ENCODE peak calls at places on chromosomes 5 and 9, in six cellular contexts. One of them, this sample, is unnamed. For H3K27me3, the result is how much of the 10 kb centered on the place peaks cover.

GRCh38 chr5:52999357-52999949 is 10.3 kb downstream of the ITGA2 start:
- DNase-seq in fibroblast of lung: no peak
- DNase-seq in MM.1S: no peak
- DNase-seq in left ventricle myocardium inferior: no peak
- DNase-seq in adrenal gland: no peak
- DNase-seq in heart right ventricle: no peak
- DNase-seq in this sample: no peak

GRCh38 chr9:23382418-23382817 is 443.6 kb downstream of the ELAVL2 start:
- DNase-seq in MM.1S: no peak
- DNase-seq in fibroblast of lung: no peak
- DNase-seq in heart right ventricle: no peak
- DNase-seq in adrenal gland: no peak
- DNase-seq in left ventricle myocardium inferior: no peak
- DNase-seq in this sample: no peak

GRCh38 chr5:81315830-81316229 is 14.4 kb downstream of the ZCCHC9 start:
- DNase-seq in fibroblast of lung: no peak
- DNase-seq in MM.1S: no peak
- DNase-seq in adrenal gland: no peak
- DNase-seq in heart right ventricle: no peak
- DNase-seq in left ventricle myocardium inferior: no peak
- DNase-seq in this sample: no peak

GRCh38 chr5:84480873-84481637 is 96.4 kb upstream of the EDIL3 start:
- DNase-seq in left ventricle myocardium inferior: no peak
- DNase-seq in heart right ventricle: no peak
- DNase-seq in fibroblast of lung: no peak
- DNase-seq in MM.1S: no peak
- DNase-seq in adrenal gland: no peak
- DNase-seq in this sample: no peak

GRCh38 chr5:170430256-170430655 is 41.1 kb upstream of the KCNMB1 start:
- DNase-seq in heart right ventricle: no peak
- DNase-seq in left ventricle myocardium inferior: no peak
- DNase-seq in fibroblast of lung: no peak
- DNase-seq in adrenal gland: no peak
- DNase-seq in MM.1S: no peak
- DNase-seq in this sample: no peak

GRCh38 chr9:113620377-113621161 is 157.0 kb downstream of the RGS3 start:
- DNase-seq in adrenal gland: peak
- DNase-seq in heart right ventricle: peak
- DNase-seq in fibroblast of lung: peak
- DNase-seq in left ventricle myocardium inferior: peak
- DNase-seq in MM.1S: no peak
- DNase-seq in this sample: peak

GRCh38 chr5:95644351-95645042 is 2.1 kb upstream of the RFESD start:
- DNase-seq in MM.1S: peak
- DNase-seq in fibroblast of lung: peak
- DNase-seq in left ventricle myocardium inferior: no peak
- DNase-seq in adrenal gland: peak
- DNase-seq in heart right ventricle: no peak
- DNase-seq in this sample: no peak

GRCh38 chr9:137502008-137502913 is 43.1 kb upstream of the NSMF start:
- DNase-seq in fibroblast of lung: no peak
- DNase-seq in MM.1S: no peak
- DNase-seq in adrenal gland: no peak
- DNase-seq in heart right ventricle: no peak
- DNase-seq in left ventricle myocardium inferior: no peak
- DNase-seq in this sample: no peak

GRCh38 chr5:56072863-56073777 is 78.4 kb upstream of the IL6ST start:
- DNase-seq in left ventricle myocardium inferior: no peak
- DNase-seq in MM.1S: no peak
- DNase-seq in adrenal gland: no peak
- DNase-seq in heart right ventricle: no peak
- DNase-seq in fibroblast of lung: no peak
- DNase-seq in this sample: no peak

GRCh38 chr5:81631124-81631523 is 119.8 kb downstream of the SSBP2 start:
- DNase-seq in heart right ventricle: no peak
- DNase-seq in adrenal gland: no peak
- DNase-seq in fibroblast of lung: no peak
- DNase-seq in left ventricle myocardium inferior: no peak
- DNase-seq in MM.1S: peak
- DNase-seq in this sample: no peak

GRCh38 chr9:8717146-8717545 is 917.6 kb upstream of the DMAC1 start:
- DNase-seq in fibroblast of lung: peak
- DNase-seq in left ventricle myocardium inferior: no peak
- DNase-seq in MM.1S: no peak
- DNase-seq in adrenal gland: no peak
- DNase-seq in heart right ventricle: no peak
- DNase-seq in this sample: no peak

GRCh38 chr9:137116728-137117127 is 2.2 kb upstream of the DPP7 start:
- DNase-seq in adrenal gland: no peak
- DNase-seq in MM.1S: no peak
- DNase-seq in heart right ventricle: no peak
- DNase-seq in fibroblast of lung: no peak
- DNase-seq in left ventricle myocardium inferior: peak
- DNase-seq in this sample: no peak

GRCh38 chr5:109903061-109903460 is 213.3 kb downstream of the MAN2A1 start:
- DNase-seq in adrenal gland: no peak
- DNase-seq in heart right ventricle: no peak
- DNase-seq in fibroblast of lung: no peak
- DNase-seq in left ventricle myocardium inferior: no peak
- DNase-seq in MM.1S: no peak
- DNase-seq in this sample: no peak

GRCh38 chr5:120254385-120254784 is 209.7 kb upstream of the PRR16 start:
- DNase-seq in fibroblast of lung: peak
- DNase-seq in adrenal gland: no peak
- DNase-seq in heart right ventricle: no peak
- DNase-seq in left ventricle myocardium inferior: no peak
- DNase-seq in MM.1S: no peak
- DNase-seq in this sample: no peak

GRCh38 chr9:115494958-115495690 is 377.2 kb upstream of the TNC start:
- DNase-seq in left ventricle myocardium inferior: no peak
- DNase-seq in heart right ventricle: no peak
- DNase-seq in fibroblast of lung: peak
- DNase-seq in MM.1S: no peak
- DNase-seq in adrenal gland: no peak
- DNase-seq in this sample: no peak

GRCh38 chr9:84710701-84711397 is 41.3 kb downstream of the NTRK2 start:
- DNase-seq in left ventricle myocardium inferior: peak
- DNase-seq in adrenal gland: no peak
- DNase-seq in fibroblast of lung: no peak
- DNase-seq in heart right ventricle: peak
- DNase-seq in MM.1S: no peak
- DNase-seq in this sample: no peak

GRCh38 chr5:579211-579610 is 32.9 kb upstream of the CEP72 start:
- DNase-seq in heart right ventricle: no peak
- DNase-seq in fibroblast of lung: no peak
- DNase-seq in left ventricle myocardium inferior: no peak
- DNase-seq in adrenal gland: no peak
- DNase-seq in MM.1S: no peak
- DNase-seq in this sample: no peak

GRCh38 chr5:110844251-110844650 is 105.4 kb downstream of the SLC25A46 start:
- DNase-seq in adrenal gland: no peak
- DNase-seq in fibroblast of lung: peak
- DNase-seq in heart right ventricle: no peak
- DNase-seq in left ventricle myocardium inferior: no peak
- DNase-seq in MM.1S: no peak
- DNase-seq in this sample: no peak

GRCh38 chr5:136620016-136620419 is 254.7 kb upstream of the TRPC7 start:
- DNase-seq in MM.1S: no peak
- DNase-seq in adrenal gland: no peak
- DNase-seq in fibroblast of lung: no peak
- DNase-seq in left ventricle myocardium inferior: no peak
- DNase-seq in heart right ventricle: no peak
- DNase-seq in this sample: peak

GRCh38 chr5:77627869-77628674 is 10.4 kb downstream of the OTP start:
- DNase-seq in adrenal gland: no peak
- DNase-seq in MM.1S: no peak
- DNase-seq in left ventricle myocardium inferior: no peak
- DNase-seq in heart right ventricle: no peak
- DNase-seq in fibroblast of lung: no peak
- DNase-seq in this sample: no peak

GRCh38 chr5:175854231-175855040 is 16.9 kb upstream of the CPLX2 start:
- DNase-seq in heart right ventricle: no peak
- DNase-seq in left ventricle myocardium inferior: no peak
- DNase-seq in MM.1S: no peak
- DNase-seq in adrenal gland: no peak
- DNase-seq in fibroblast of lung: no peak
- DNase-seq in this sample: no peak

GRCh38 chr5:88480766-88481499 is 212.3 kb upstream of the TMEM161B start:
- DNase-seq in left ventricle myocardium inferior: no peak
- DNase-seq in heart right ventricle: no peak
- DNase-seq in MM.1S: no peak
- DNase-seq in fibroblast of lung: no peak
- DNase-seq in adrenal gland: no peak
- DNase-seq in this sample: no peak
- TF ChIP-seq CTCF in left ventricle myocardium inferior: no peak
- TF ChIP-seq CTCF in heart right ventricle: no peak
- TF ChIP-seq CTCF in MM.1S: no peak
- TF ChIP-seq CTCF in fibroblast of lung: no peak
- TF ChIP-seq CTCF in adrenal gland: no peak
- TF ChIP-seq CTCF in this sample: no peak

DNA sequence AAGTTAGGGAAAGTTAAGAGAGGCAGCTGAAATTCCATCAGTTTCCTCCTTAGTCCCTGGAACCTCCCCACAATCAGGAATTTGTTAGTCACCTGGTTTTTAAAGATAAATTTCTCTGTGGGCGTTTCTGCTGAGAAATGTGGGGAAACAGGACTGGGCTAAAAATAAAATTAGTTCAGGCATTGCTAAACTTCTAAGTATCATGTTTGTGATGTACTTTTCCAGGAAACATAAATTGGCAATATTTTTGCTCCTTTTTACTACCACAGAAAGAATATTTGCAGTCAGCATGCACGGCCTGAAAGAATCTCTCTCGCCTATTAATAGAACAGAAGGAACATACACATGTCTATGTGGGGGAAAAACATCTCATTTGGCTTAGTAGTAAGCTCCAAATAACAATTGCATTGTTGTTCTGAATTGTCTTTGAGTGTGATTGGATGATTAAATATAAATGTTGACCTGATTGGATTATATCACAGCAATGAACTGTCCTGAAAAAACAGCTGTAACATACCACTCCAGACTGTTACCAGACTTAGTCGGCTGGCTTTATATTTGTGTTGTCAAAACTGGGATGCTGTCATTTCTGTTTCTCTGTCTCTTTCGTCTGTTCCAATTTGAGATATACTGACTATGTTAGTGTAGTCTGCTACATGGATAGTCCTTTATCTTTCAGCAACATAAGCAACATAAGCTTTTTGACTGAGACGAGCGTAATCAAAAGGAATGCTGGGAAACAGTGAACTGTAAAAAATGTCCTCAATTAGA is 12.9 kb downstream of the TJP2 start:
- DNase-seq in left ventricle myocardium inferior: no peak
- DNase-seq in heart right ventricle: no peak
- DNase-seq in adrenal gland: peak
- DNase-seq in MM.1S: no peak
- DNase-seq in fibroblast of lung: peak
- DNase-seq in this sample: no peak
- H3K4me3 ChIP-seq in left ventricle myocardium inferior: peak
- H3K4me3 ChIP-seq in heart right ventricle: no peak
- H3K4me3 ChIP-seq in adrenal gland: no peak
- H3K4me3 ChIP-seq in MM.1S: no peak
- H3K4me3 ChIP-seq in fibroblast of lung: no peak
- H3K4me3 ChIP-seq in this sample: no peak

GRCh38 chr9:135748676-135749075 is 46.7 kb downstream of the KCNT1 start:
- DNase-seq in fibroblast of lung: no peak
- DNase-seq in heart right ventricle: no peak
- DNase-seq in adrenal gland: no peak
- DNase-seq in left ventricle myocardium inferior: no peak
- DNase-seq in MM.1S: no peak
- DNase-seq in this sample: no peak
- H3K27me3 ChIP-seq in fibroblast of lung: under half
- H3K27me3 ChIP-seq in heart right ventricle: under half
- H3K27me3 ChIP-seq in adrenal gland: under half
- H3K27me3 ChIP-seq in left ventricle myocardium inferior: under half
- H3K27me3 ChIP-seq in MM.1S: half or more
- H3K27me3 ChIP-seq in this sample: under half

DNA sequence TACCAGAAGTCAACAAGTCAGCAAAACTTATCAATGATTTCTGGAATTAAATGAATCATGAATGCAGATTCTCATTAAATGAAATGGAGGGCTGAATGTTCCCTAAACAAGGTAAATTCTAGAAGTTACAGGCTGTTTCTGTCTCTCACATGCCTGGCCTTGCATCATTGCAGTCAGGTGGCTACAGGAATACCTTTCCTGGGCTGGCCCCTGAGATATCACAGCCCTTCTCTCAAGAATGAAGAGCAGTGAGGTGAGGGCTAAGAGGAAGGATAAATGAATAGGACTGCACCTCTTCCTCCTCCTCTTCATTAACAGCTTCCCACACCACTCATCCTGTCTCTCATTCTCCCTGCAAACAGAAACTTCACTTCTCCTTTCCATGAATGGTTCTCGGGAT is 22.5 kb downstream of the ARHGEF28 start:
- DNase-seq in left ventricle myocardium inferior: no peak
- DNase-seq in MM.1S: no peak
- DNase-seq in adrenal gland: no peak
- DNase-seq in fibroblast of lung: no peak
- DNase-seq in heart right ventricle: no peak
- DNase-seq in this sample: no peak
- TF ChIP-seq CTCF in left ventricle myocardium inferior: no peak
- TF ChIP-seq CTCF in MM.1S: no peak
- TF ChIP-seq CTCF in adrenal gland: no peak
- TF ChIP-seq CTCF in fibroblast of lung: no peak
- TF ChIP-seq CTCF in heart right ventricle: no peak
- TF ChIP-seq CTCF in this sample: no peak

GRCh38 chr9:37242089-37242488 is 121.7 kb downstream of the ZCCHC7 start:
- DNase-seq in left ventricle myocardium inferior: no peak
- DNase-seq in MM.1S: no peak
- DNase-seq in adrenal gland: no peak
- DNase-seq in heart right ventricle: no peak
- DNase-seq in fibroblast of lung: no peak
- DNase-seq in this sample: no peak
- H3K4me3 ChIP-seq in left ventricle myocardium inferior: no peak
- H3K4me3 ChIP-seq in MM.1S: no peak
- H3K4me3 ChIP-seq in adrenal gland: no peak
- H3K4me3 ChIP-seq in heart right ventricle: no peak
- H3K4me3 ChIP-seq in fibroblast of lung: no peak
- H3K4me3 ChIP-seq in this sample: no peak

This sample was measured in BJ.